ENCODE peak calls at places on chromosomes 16 and 17, in ten cellular contexts. One of them, this sample, is unnamed.

GRCh38 chr16:17668411-17668810 is 197.7 kb upstream of the XYLT1 start:
- DNase-seq in AG10803: no peak
- DNase-seq in myocyte: no peak
- DNase-seq in kidney glomerular epithelial cell: no peak
- DNase-seq in neuronal stem cell: no peak
- DNase-seq in GM23248: no peak
- DNase-seq in stimulated activated CD4-positive, alpha-beta T cell treated with anti-CD3 and anti-CD28 coated beads, Interleukin-4, amount 100 ng/mL, for 48 hours: no peak
- DNase-seq in SJSA1: no peak
- DNase-seq in HEK293T: no peak
- DNase-seq in NCI-H1694 treated with DMSO at 0.1 percent for 48 hours: no peak
- DNase-seq in this sample: no peak

GRCh38 chr16:67346328-67346727 is 19.7 kb downstream of the LRRC36 start:
- DNase-seq in AG10803: no peak
- DNase-seq in myocyte: no peak
- DNase-seq in kidney glomerular epithelial cell: no peak
- DNase-seq in neuronal stem cell: no peak
- DNase-seq in GM23248: no peak
- DNase-seq in stimulated activated CD4-positive, alpha-beta T cell treated with anti-CD3 and anti-CD28 coated beads, Interleukin-4, amount 100 ng/mL, for 48 hours: no peak
- DNase-seq in SJSA1: no peak
- DNase-seq in HEK293T: no peak
- DNase-seq in NCI-H1694 treated with DMSO at 0.1 percent for 48 hours: no peak
- DNase-seq in this sample: no peak

GRCh38 chr16:29714972-29715371 is 30.8 kb downstream of the C16orf54 start:
- DNase-seq in AG10803: no peak
- DNase-seq in myocyte: no peak
- DNase-seq in kidney glomerular epithelial cell: no peak
- DNase-seq in neuronal stem cell: no peak
- DNase-seq in GM23248: no peak
- DNase-seq in stimulated activated CD4-positive, alpha-beta T cell treated with anti-CD3 and anti-CD28 coated beads, Interleukin-4, amount 100 ng/mL, for 48 hours: no peak
- DNase-seq in SJSA1: no peak
- DNase-seq in HEK293T: no peak
- DNase-seq in NCI-H1694 treated with DMSO at 0.1 percent for 48 hours: no peak
- DNase-seq in this sample: no peak

GRCh38 chr16:21272253-21272652 is 5.8 kb downstream of the CRYM start:
- DNase-seq in AG10803: no peak
- DNase-seq in myocyte: no peak
- DNase-seq in kidney glomerular epithelial cell: no peak
- DNase-seq in neuronal stem cell: no peak
- DNase-seq in GM23248: no peak
- DNase-seq in stimulated activated CD4-positive, alpha-beta T cell treated with anti-CD3 and anti-CD28 coated beads, Interleukin-4, amount 100 ng/mL, for 48 hours: no peak
- DNase-seq in SJSA1: no peak
- DNase-seq in HEK293T: no peak
- DNase-seq in NCI-H1694 treated with DMSO at 0.1 percent for 48 hours: no peak
- DNase-seq in this sample: no peak

GRCh38 chr16:70252355-70252988 is 732 bp upstream of the EXOSC6 start:
- DNase-seq in AG10803: peak
- DNase-seq in myocyte: no peak
- DNase-seq in kidney glomerular epithelial cell: no peak
- DNase-seq in neuronal stem cell: peak
- DNase-seq in GM23248: peak
- DNase-seq in stimulated activated CD4-positive, alpha-beta T cell treated with anti-CD3 and anti-CD28 coated beads, Interleukin-4, amount 100 ng/mL, for 48 hours: no peak
- DNase-seq in SJSA1: no peak
- DNase-seq in HEK293T: peak
- DNase-seq in NCI-H1694 treated with DMSO at 0.1 percent for 48 hours: no peak
- DNase-seq in this sample: no peak

GRCh38 chr17:17985555-17985954 is 12.9 kb downstream of the DRC3 start:
- DNase-seq in AG10803: no peak
- DNase-seq in myocyte: peak
- DNase-seq in kidney glomerular epithelial cell: no peak
- DNase-seq in neuronal stem cell: no peak
- DNase-seq in GM23248: peak
- DNase-seq in stimulated activated CD4-positive, alpha-beta T cell treated with anti-CD3 and anti-CD28 coated beads, Interleukin-4, amount 100 ng/mL, for 48 hours: no peak
- DNase-seq in SJSA1: no peak
- DNase-seq in HEK293T: no peak
- DNase-seq in NCI-H1694 treated with DMSO at 0.1 percent for 48 hours: peak
- DNase-seq in this sample: no peak

GRCh38 chr17:76446449-76447231 is 6.3 kb downstream of the UBE2O start:
- DNase-seq in AG10803: peak
- DNase-seq in myocyte: peak
- DNase-seq in kidney glomerular epithelial cell: peak
- DNase-seq in neuronal stem cell: no peak
- DNase-seq in GM23248: peak
- DNase-seq in stimulated activated CD4-positive, alpha-beta T cell treated with anti-CD3 and anti-CD28 coated beads, Interleukin-4, amount 100 ng/mL, for 48 hours: no peak
- DNase-seq in SJSA1: peak
- DNase-seq in HEK293T: no peak
- DNase-seq in NCI-H1694 treated with DMSO at 0.1 percent for 48 hours: no peak
- DNase-seq in this sample: peak

GRCh38 chr16:717651-718245 is 2.8 kb downstream of the METRN start:
- DNase-seq in AG10803: no peak
- DNase-seq in myocyte: no peak
- DNase-seq in kidney glomerular epithelial cell: no peak
- DNase-seq in neuronal stem cell: no peak
- DNase-seq in GM23248: no peak
- DNase-seq in stimulated activated CD4-positive, alpha-beta T cell treated with anti-CD3 and anti-CD28 coated beads, Interleukin-4, amount 100 ng/mL, for 48 hours: no peak
- DNase-seq in SJSA1: no peak
- DNase-seq in HEK293T: no peak
- DNase-seq in NCI-H1694 treated with DMSO at 0.1 percent for 48 hours: peak
- DNase-seq in this sample: no peak

GRCh38 chr16:87604572-87605135 is 2.3 kb downstream of the JPH3 start:
- DNase-seq in AG10803: no peak
- DNase-seq in myocyte: no peak
- DNase-seq in kidney glomerular epithelial cell: no peak
- DNase-seq in neuronal stem cell: no peak
- DNase-seq in GM23248: no peak
- DNase-seq in stimulated activated CD4-positive, alpha-beta T cell treated with anti-CD3 and anti-CD28 coated beads, Interleukin-4, amount 100 ng/mL, for 48 hours: no peak
- DNase-seq in SJSA1: no peak
- DNase-seq in HEK293T: no peak
- DNase-seq in NCI-H1694 treated with DMSO at 0.1 percent for 48 hours: no peak
- DNase-seq in this sample: no peak

This sample was measured in AG08396.